ENCODE peak calls at places on chromosomes 7 and 10, in eight cellular contexts. Y is right lobe of liver, R is GM23338, Z is heart left ventricle, S is dorsolateral prefrontal cortex, H is PC-3, L is mammary epithelial cell, U is gastrocnemius medialis. B is an unnamed sample.
A peak's percentile ranks its signal among the peaks of the same experiment; 100 is the strongest.

GRCh38 chr10:97211229-97211628 is 25.5 kb upstream of the SLIT1 start:
- DNase-seq in Y (no peak), R (no peak), Z (no peak), S (no peak), H (no peak), L (no peak), U (no peak), B (no peak)

GRCh38 chr7:142523821-142524460 is 225.3 kb upstream of the PRSS1 start:
- DNase-seq in Y (no peak), R (no peak), Z (no peak), S (no peak), H (no peak), L (no peak), U (no peak), B (no peak)

GRCh38 chr7:48312151-48312550 is 140.9 kb downstream of the ABCA13 start:
- DNase-seq in Y (no peak), R (no peak), Z (no peak), S (no peak), H (no peak), L (peak; percentile 22), U (no peak), B (no peak)

GRCh38 chr7:76260171-76260703 is 42.2 kb upstream of the HSPB1 start:
- DNase-seq in Y (no peak), R (peak; percentile 96), Z (no peak), S (no peak), H (peak; percentile 39), L (no peak), U (no peak), B (no peak)

GRCh38 chr10:69464801-69465401 is 13.6 kb downstream of the TSPAN15 start:
- DNase-seq in Y (no peak), R (no peak), Z (no peak), S (no peak), H (no peak), L (no peak), U (peak; percentile 84), B (no peak)

GRCh38 chr7:150668472-150668911 is 17.0 kb upstream of the GIMAP2 start:
- DNase-seq in Y (no peak), R (no peak), Z (no peak), S (no peak), H (no peak), L (no peak), U (no peak), B (no peak)

GRCh38 chr10:36624551-36625100 is 500.8 kb upstream of the ANKRD30A start:
- DNase-seq in Y (no peak), R (no peak), Z (no peak), S (no peak), H (peak; percentile 67), L (no peak), U (no peak), B (no peak)

GRCh38 chr10:79127151-79127961 is 58.6 kb downstream of the ZMIZ1 start:
- DNase-seq in Y (peak; percentile 98), R (peak; percentile 57), Z (no peak), S (no peak), H (peak; percentile 100), L (peak; percentile 35), U (peak; percentile 67), B (peak; percentile 76)

GRCh38 chr7:123824754-123825067 is 20.3 kb upstream of the HYAL4 start:
- DNase-seq in Y (no peak), R (no peak), Z (no peak), S (no peak), H (peak; percentile 77), L (no peak), U (no peak), B (no peak)

GRCh38 chr7:22589641-22590141 is 89.7 kb upstream of the STEAP1B start:
- DNase-seq in Y (no peak), R (peak; percentile 34), Z (peak; percentile 86), S (no peak), H (peak; percentile 79), L (no peak), U (peak; percentile 13), B (peak; percentile 69)

GRCh38 chr7:132655071-132655761 is 78.9 kb upstream of the PLXNA4 start:
- DNase-seq in Y (peak; percentile 63), R (peak; percentile 62), Z (peak; percentile 28), S (peak; percentile 41), H (no peak), L (no peak), U (peak; percentile 26), B (peak; percentile 33)

GRCh38 chr7:42247301-42247700 is 10.3 kb upstream of the GLI3 start:
- DNase-seq in Y (no peak), R (no peak), Z (no peak), S (no peak), H (no peak), L (peak; percentile 69), U (no peak), B (no peak)

GRCh38 chr7:129969881-129970446 is 17.2 kb upstream of the UBE2H start:
- DNase-seq in Y (no peak), R (no peak), Z (no peak), S (no peak), H (peak; percentile 98), L (peak; percentile 98), U (no peak), B (no peak)

GRCh38 chr10:59036311-59037017 is 140.0 kb upstream of the PHYHIPL start:
- DNase-seq in Y (no peak), R (no peak), Z (no peak), S (no peak), H (no peak), L (no peak), U (no peak), B (no peak)

DNA sequence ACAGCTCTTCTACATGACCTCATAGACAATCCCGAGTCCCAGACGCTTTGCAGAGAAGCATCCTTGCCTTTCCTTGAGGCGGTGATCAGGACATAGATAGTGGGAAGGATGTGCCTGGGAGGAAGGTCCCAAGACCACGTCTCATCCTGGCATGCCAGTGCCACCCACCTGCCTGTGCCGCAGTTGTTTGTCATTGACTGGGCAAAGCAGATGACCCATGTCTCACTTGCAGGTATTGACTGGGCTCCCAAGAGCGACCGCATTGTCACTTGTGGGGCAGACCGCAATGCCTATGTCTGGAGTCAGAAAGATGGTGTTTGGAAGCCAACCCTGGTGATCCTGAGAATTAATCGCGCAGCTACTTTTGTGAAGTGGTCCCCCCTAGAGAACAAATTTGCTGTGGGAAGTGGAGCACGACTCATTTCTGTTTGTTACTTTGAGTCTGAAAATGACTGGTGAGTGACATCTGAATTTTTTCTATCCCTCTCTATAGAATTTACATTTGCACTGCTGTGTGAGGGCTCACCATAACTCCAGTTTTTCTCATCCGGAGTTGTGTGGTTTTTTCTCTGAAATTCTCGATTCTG is 18.5 kb downstream of the ARPC1A start:
- DNase-seq in Y (no peak), R (no peak), Z (no peak), S (no peak), H (no peak), L (no peak), U (no peak), B (no peak)
- H3K27ac ChIP-seq in Y (no peak overlapping the region), R (no peak overlapping the region), Z (no peak overlapping the region), S (no peak overlapping the region), H (no peak overlapping the region), L (no peak overlapping the region), U (no peak overlapping the region), B (no peak overlapping the region)

GRCh38 chr10:110535958-110536891 is 31.3 kb upstream of the SMC3 start:
- DNase-seq in Y (no peak), R (peak; percentile 57), Z (peak; percentile 36), S (no peak), H (peak; percentile 74), L (peak; percentile 70), U (no peak), B (peak; percentile 32)
- TF ChIP-seq CTCF in Y (no peak), R (peak; percentile 79), Z (peak; percentile 14), S (no peak), H (peak; percentile 42), L (no peak), U (no peak), B (peak; percentile 69)

GRCh38 chr10:132338876-132339275 is 6.9 kb downstream of the LRRC27 start:
- DNase-seq in Y (no peak), R (no peak), Z (no peak), S (no peak), H (no peak), L (no peak), U (no peak), B (no peak)

GRCh38 chr10:132334883-132335188 is 2.8 kb downstream of the LRRC27 start:
- DNase-seq in Y (no peak), R (no peak), Z (no peak), S (no peak), H (no peak), L (no peak), U (no peak), B (no peak)

GRCh38 chr10:132336064-132336746 is 4.2 kb downstream of the LRRC27 start:
- DNase-seq in Y (no peak), R (no peak), Z (no peak), S (no peak), H (no peak), L (no peak), U (no peak), B (no peak)

GRCh38 chr10:132335189-132336063 is 3.4 kb downstream of the LRRC27 start:
- DNase-seq in Y (no peak), R (peak; percentile 20), Z (no peak), S (no peak), H (no peak), L (no peak), U (peak; percentile 26), B (no peak)

DNA sequence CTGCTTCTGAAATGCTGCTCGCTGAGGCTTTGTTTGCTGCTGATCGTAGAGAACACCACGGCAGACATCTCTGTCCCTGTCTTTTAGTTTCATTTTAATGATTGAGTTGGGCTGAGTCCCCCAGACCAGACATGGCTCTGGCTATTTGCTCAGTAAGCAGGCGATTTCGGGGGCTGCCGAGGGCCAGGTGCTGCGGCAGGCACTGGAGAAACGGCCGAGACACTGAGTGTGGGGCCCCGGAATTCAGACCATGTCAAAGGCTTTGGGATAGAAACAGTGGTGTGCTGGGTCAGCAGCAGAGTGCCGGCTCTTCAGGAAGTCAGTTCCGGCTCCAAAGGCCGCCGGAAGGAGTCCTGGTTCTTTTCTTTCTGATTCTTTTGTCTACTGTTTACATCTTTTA is 5.0 kb downstream of the LRRC27 start:
- DNase-seq in Y (no peak), R (peak; percentile 46), Z (no peak), S (no peak), H (no peak), L (no peak), U (no peak), B (no peak)
- H3K4me3 ChIP-seq in Y (peak overlapping the region; percentile 55), R (no peak overlapping the region), Z (no peak overlapping the region), S (peak overlapping the region; percentile 28), H (no peak overlapping the region), L (no peak overlapping the region), U (peak overlapping the region; percentile 44), B (peak overlapping the region; percentile 62)

GRCh38 chr7:122137291-122138077 is 6.6 kb downstream of the AASS start:
- DNase-seq in Y (no peak), R (no peak), Z (no peak), S (no peak), H (no peak), L (no peak), U (no peak), B (no peak)

GRCh38 chr7:122143376-122143750 is 686 bp downstream of the AASS start:
- DNase-seq in Y (no peak), R (no peak), Z (peak; percentile 10), S (peak; percentile 32), H (no peak), L (peak; percentile 24), U (peak; percentile 5), B (peak; percentile 13)

GRCh38 chr7:122136639-122137253 is 7.3 kb downstream of the AASS start:
- DNase-seq in Y (no peak), R (no peak), Z (no peak), S (no peak), H (no peak), L (peak; percentile 5), U (no peak), B (no peak)

GRCh38 chr7:122143751-122144711 is at the start of gene AASS:
- DNase-seq in Y (peak; percentile 99), R (peak; percentile 99), Z (peak; percentile 97), S (peak; percentile 98), H (peak; percentile 78), L (peak; percentile 89), U (peak; percentile 97), B (peak; percentile 98)

GRCh38 chr7:122140918-122141317 is 3.1 kb downstream of the AASS start:
- DNase-seq in Y (no peak), R (no peak), Z (no peak), S (no peak), H (no peak), L (no peak), U (no peak), B (no peak)
- H3K27ac ChIP-seq in Y (no peak overlapping the region), R (peak overlapping the region; percentile 8), Z (no peak overlapping the region), S (no peak overlapping the region), H (peak overlapping the region; percentile 1), L (no peak overlapping the region), U (no peak overlapping the region), B (no peak overlapping the region)

B was measured in left ventricle myocardium inferior.